ENCODE peak calls at places on chromosomes 4 and X, in nine cellular contexts. K is MCF 10A; H is GM20000; T is stimulated activated CD4-positive, alpha-beta T cell treated with anti-CD3 and anti-CD28 coated beads, Interleukin-1b, Interleukin-23, amount 100 ng/mL, for 24 hours; G is pancreas; X is NCI-H748 treated with DMSO at 0.1 percent for 48 hours; A is central memory CD4-positive, alpha-beta T cell; W is anterior cingulate cortex; I is NCI-H345. C is an unnamed sample.

GRCh38 chrX:23783569-23784486 is 855 bp downstream of the SAT1 start:
- DNase-seq in W (no peak), A (peak), I (no peak), K (no peak), G (no peak), X (no peak), T (no peak), H (no peak), C (peak)

GRCh38 chrX:17590892-17591740 is 146.2 kb upstream of the SCML1 start:
- DNase-seq in K (peak), I (peak), W (no peak), A (no peak), T (peak), X (peak), H (peak), G (peak), C (no peak)

GRCh38 chrX:114970806-114971205 is 46.6 kb downstream of the IL13RA2 start:
- DNase-seq in X (no peak), G (no peak), H (no peak), W (no peak), A (no peak), I (no peak), K (no peak), T (no peak), C (no peak)

GRCh38 chr4:85909851-85910250 is 434.9 kb downstream of the ARHGAP24 start:
- DNase-seq in W (no peak), I (no peak), K (peak), G (peak), A (no peak), X (no peak), T (no peak), H (no peak), C (no peak)

GRCh38 chr4:83535520-83535944 is 376 bp upstream of the GPAT3 start:
- DNase-seq in G (peak), X (peak), K (peak), H (no peak), T (peak), I (peak), A (no peak), W (no peak), C (peak)

GRCh38 chr4:18128241-18128640 is 106.7 kb upstream of the LCORL start:
- DNase-seq in G (no peak), T (no peak), I (no peak), W (no peak), K (no peak), H (no peak), X (no peak), A (no peak), C (no peak)

GRCh38 chr4:45294464-45294863 is 568.1 kb upstream of the GNPDA2 start:
- DNase-seq in K (no peak), G (no peak), X (no peak), T (no peak), W (no peak), H (no peak), I (no peak), A (no peak), C (no peak)

GRCh38 chrX:130098202-130098552 is 12.1 kb downstream of the ELF4 start:
- DNase-seq in X (no peak), K (no peak), H (no peak), T (no peak), A (no peak), G (no peak), I (peak), W (no peak), C (no peak)

GRCh38 chr4:4443821-4444220 is 56.9 kb downstream of the NSG1 start:
- DNase-seq in H (no peak), K (peak), G (no peak), A (no peak), X (no peak), W (no peak), T (no peak), I (no peak), C (no peak)

GRCh38 chrX:119853449-119853848 is 686 bp upstream of the UPF3B start:
- DNase-seq in X (no peak), H (no peak), T (no peak), W (no peak), G (no peak), K (peak), A (no peak), I (no peak), C (no peak)

GRCh38 chr4:176002007-176002623 is 63.5 kb upstream of the WDR17 start:
- DNase-seq in X (no peak), I (peak), H (peak), K (peak), W (no peak), T (no peak), G (peak), A (no peak), C (peak)

GRCh38 chr4:47830263-47831025 is 7.4 kb downstream of the CORIN start:
- DNase-seq in T (no peak), W (no peak), H (no peak), K (no peak), G (no peak), X (no peak), A (no peak), I (no peak), C (no peak)

GRCh38 chr4:8683462-8683861 is 90.9 kb downstream of the CPZ start:
- DNase-seq in A (no peak), K (no peak), I (no peak), H (no peak), W (no peak), T (no peak), X (no peak), G (no peak), C (no peak)

GRCh38 chr4:142274137-142274536 is 572.0 kb downstream of the INPP4B start:
- DNase-seq in G (no peak), I (no peak), H (no peak), K (peak), W (no peak), T (no peak), A (no peak), X (no peak), C (no peak)

GRCh38 chr4:34183916-34184315 is 2060.4 kb downstream of the ARAP2 start:
- DNase-seq in W (no peak), G (no peak), H (no peak), I (no peak), X (no peak), A (no peak), T (no peak), K (no peak), C (no peak)

GRCh38 chr4:87530868-87531267 is 1.7 kb upstream of the SPARCL1 start:
- DNase-seq in G (no peak), T (no peak), I (no peak), A (no peak), K (peak), X (no peak), W (no peak), H (no peak), C (no peak)

GRCh38 chrX:155001873-155002272 is 20.6 kb downstream of the F8 start:
- DNase-seq in K (no peak), W (no peak), G (no peak), H (no peak), I (no peak), A (no peak), T (no peak), X (no peak), C (no peak)

GRCh38 chrX:51893931-51894696 is 691 bp downstream of the MAGED1 start:
- DNase-seq in G (peak), A (no peak), H (no peak), I (peak), T (no peak), K (peak), X (peak), W (no peak), C (peak)

GRCh38 chr4:622071-622995 is 3.0 kb upstream of the PDE6B start:
- DNase-seq in I (no peak), A (no peak), T (no peak), W (no peak), K (no peak), X (no peak), G (no peak), H (no peak), C (no peak)

GRCh38 chrX:41351923-41352322 is 18.0 kb downstream of the DDX3X start:
- DNase-seq in K (no peak), H (no peak), G (no peak), X (no peak), I (no peak), T (no peak), W (no peak), A (no peak), C (no peak)

GRCh38 chr4:95388911-95389310 is 159.9 kb downstream of the UNC5C start:
- DNase-seq in G (no peak), H (no peak), T (no peak), W (no peak), X (peak), A (no peak), K (no peak), I (no peak), C (no peak)

GRCh38 chr4:81455895-81456294 is 15.8 kb downstream of the RASGEF1B start:
- DNase-seq in A (no peak), I (no peak), H (no peak), T (no peak), K (no peak), W (no peak), X (no peak), G (no peak), C (no peak)

GRCh38 chr4:8410641-8411271 is 29.8 kb downstream of the ACOX3 start:
- DNase-seq in H (no peak), G (no peak), A (no peak), I (peak), K (peak), X (peak), W (no peak), T (no peak), C (no peak)

GRCh38 chr4:125283702-125284279 is 31.0 kb upstream of the FAT4 start:
- DNase-seq in H (peak), T (no peak), K (peak), X (no peak), G (no peak), I (no peak), A (no peak), W (no peak), C (no peak)

GRCh38 chr4:145531791-145532190 is 50.1 kb downstream of the SMAD1 start:
- DNase-seq in H (no peak), A (no peak), G (no peak), I (no peak), X (no peak), T (no peak), K (no peak), W (no peak), C (no peak)

GRCh38 chr4:146975535-146975934 is 29.9 kb upstream of the TTC29 start:
- DNase-seq in W (no peak), K (no peak), I (no peak), H (no peak), A (no peak), X (no peak), G (no peak), T (no peak), C (no peak)

GRCh38 chr4:73815145-73815544 is 21.3 kb upstream of the CXCL6 start:
- DNase-seq in W (no peak), A (no peak), T (no peak), H (no peak), X (no peak), K (no peak), G (no peak), I (no peak), C (no peak)

GRCh38 chr4:58275856-58276255 is 1165.7 kb upstream of the IGFBP7 start:
- DNase-seq in X (no peak), H (no peak), W (no peak), K (no peak), I (no peak), T (no peak), A (no peak), G (no peak), C (no peak)

GRCh38 chrX:45758738-45759397 is 558.2 kb upstream of the DIPK2B start:
- DNase-seq in H (no peak), K (no peak), X (no peak), W (no peak), T (no peak), I (no peak), G (no peak), A (peak), C (peak)

GRCh38 chr4:55729306-55730142 is 90.1 kb upstream of the EXOC1L start:
- DNase-seq in T (no peak), I (no peak), H (no peak), G (no peak), X (no peak), K (no peak), W (no peak), A (no peak), C (no peak)

GRCh38 chrX:117327306-117327705 is 789.3 kb downstream of the KLHL13 start:
- DNase-seq in W (no peak), A (no peak), G (no peak), X (no peak), I (no peak), H (no peak), T (no peak), K (no peak), C (no peak)

GRCh38 chrX:134525086-134525792 is 65.3 kb downstream of the HPRT1 start:
- DNase-seq in H (no peak), K (no peak), G (no peak), A (no peak), T (no peak), X (no peak), W (no peak), I (no peak), C (no peak)

GRCh38 chr4:7773401-7774187 is 166.1 kb downstream of the AFAP1 start:
- DNase-seq in A (no peak), H (no peak), T (no peak), X (no peak), W (no peak), K (no peak), G (no peak), I (no peak), C (no peak)

GRCh38 chrX:148567229-148567628 is 66.8 kb downstream of the AFF2 start:
- DNase-seq in X (no peak), K (no peak), I (no peak), T (no peak), H (no peak), A (no peak), G (no peak), W (no peak), C (no peak)

GRCh38 chr4:337932-338758 is 531 bp downstream of the ZNF141 start:
- DNase-seq in H (peak), X (no peak), A (no peak), G (peak), K (peak), I (peak), W (no peak), T (no peak), C (no peak)